ENCODE peak calls at places on chromosome 6, in four cellular contexts. N is right lobe of liver, K is tibial nerve, Y is uterus. V is an unnamed sample. For H3K36me3, the result is how much of the 10 kb centered on the place peaks cover.

GRCh38 chr6:170049641-170050491 is 241.0 kb downstream of the DLL1 start:
- DNase-seq in N (peak), K (peak), Y (peak), V (peak)

GRCh38 chr6:85113934-85114582 is 335.8 kb upstream of the NT5E start:
- DNase-seq in Y (no peak), N (no peak), K (peak), V (no peak)

GRCh38 chr6:132259070-132259469 is 142.2 kb downstream of the MOXD1 start:
- DNase-seq in Y (no peak), K (no peak), N (no peak), V (no peak)

GRCh38 chr6:67933278-67933677 is 701.8 kb upstream of the ADGRB3 start:
- DNase-seq in Y (no peak), N (no peak), K (no peak), V (no peak)

GRCh38 chr6:38212579-38212978 is 393.1 kb downstream of the ZFAND3 start:
- DNase-seq in Y (no peak), K (no peak), N (no peak), V (peak)

GRCh38 chr6:28587746-28588075 is 62.0 kb downstream of the GPX5 start:
- DNase-seq in Y (no peak), N (no peak), K (no peak), V (no peak)

GRCh38 chr6:36758516-36759176 is 61.0 kb downstream of the RAB44 start:
- DNase-seq in N (no peak), Y (no peak), K (no peak), V (no peak)

GRCh38 chr6:44649365-44650025 is 262.0 kb downstream of the CDC5L start:
- DNase-seq in K (no peak), Y (no peak), N (no peak), V (no peak)

GRCh38 chr6:3887150-3887700 is 38.1 kb downstream of the FAM50B start:
- DNase-seq in Y (no peak), N (peak), K (peak), V (no peak)

GRCh38 chr6:144655376-144655775 is 370.2 kb downstream of the UTRN start:
- DNase-seq in Y (no peak), N (no peak), K (no peak), V (no peak)

GRCh38 chr6:74282143-74282689 is 586.2 kb downstream of the CD109 start:
- DNase-seq in Y (no peak), N (peak), K (no peak), V (no peak)

GRCh38 chr6:35771343-35771627 is 5.1 kb upstream of the CLPSL2 start:
- DNase-seq in K (no peak), N (no peak), Y (no peak), V (no peak)

GRCh38 chr6:125748534-125749111 is 809 bp upstream of the HEY2 start:
- DNase-seq in N (peak), K (peak), Y (no peak), V (no peak)

GRCh38 chr6:164214066-164214465 is 799.5 kb downstream of the QKI start:
- DNase-seq in Y (no peak), N (no peak), K (no peak), V (no peak)

GRCh38 chr6:42628604-42629003 is 64.8 kb downstream of the UBR2 start:
- DNase-seq in Y (no peak), N (no peak), K (no peak), V (no peak)

GRCh38 chr6:73262701-73263569 is at the start of gene KHDC1:
- DNase-seq in K (no peak), N (peak), Y (peak), V (peak)

GRCh38 chr6:25027221-25027916 is 91.6 kb upstream of the RIPOR2 start:
- DNase-seq in K (no peak), Y (no peak), N (no peak), V (no peak)

GRCh38 chr6:136927313-136927712 is 5.2 kb downstream of the SLC35D3 start:
- DNase-seq in N (no peak), Y (no peak), K (no peak), V (no peak)

DNA sequence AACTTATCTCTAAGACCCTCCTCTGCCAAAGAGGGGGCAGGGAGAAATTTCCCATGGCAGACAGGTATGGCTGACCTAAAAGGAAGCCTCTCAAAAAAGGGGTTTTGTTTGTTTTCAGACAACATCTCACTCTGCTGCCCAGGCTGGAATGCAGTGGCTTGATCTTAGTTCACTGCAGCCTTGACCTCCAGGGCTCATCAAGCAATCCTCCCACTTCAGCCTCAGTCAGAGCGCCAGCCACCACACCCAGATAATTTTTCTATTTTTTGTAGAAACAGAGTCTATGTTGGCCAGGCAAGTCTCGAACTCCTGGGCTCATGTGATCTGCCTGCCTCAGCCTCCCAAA is 3.8 kb downstream of the EZR start:
- DNase-seq in N (no peak), Y (no peak), K (no peak), V (no peak)
- H3K36me3 ChIP-seq in N (under half), Y (under half), K (under half), V (under half)

DNA sequence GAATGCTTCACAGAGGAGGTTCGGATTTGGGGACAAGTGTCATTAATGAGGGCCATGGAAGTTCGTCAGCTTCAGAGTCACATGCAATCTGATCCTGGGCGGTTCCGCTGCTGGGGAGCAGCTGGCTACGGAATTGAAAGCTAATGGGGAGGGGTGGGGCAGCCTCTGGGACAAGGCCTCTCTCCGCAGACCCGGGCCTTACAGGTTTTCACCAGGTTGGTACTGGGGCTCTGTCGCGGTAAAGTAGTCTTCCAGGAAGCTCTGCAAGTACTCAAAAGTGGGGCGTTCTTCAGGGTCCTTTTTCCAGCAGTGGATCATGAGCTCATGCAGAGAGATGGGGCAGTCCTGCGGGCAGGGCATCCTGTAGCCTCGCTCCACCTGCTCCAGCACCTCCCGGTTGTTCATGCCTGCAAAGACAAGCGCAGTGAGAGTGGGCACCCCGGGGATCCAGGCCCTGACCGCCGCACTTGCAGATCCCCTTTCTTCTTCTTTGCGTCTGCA is 55.9 kb upstream of the TRAF3IP2 start:
- DNase-seq in K (no peak), N (peak), Y (no peak), V (no peak)
- TF ChIP-seq POLR2A in K (no peak), N (no peak), Y (no peak), V (no peak)

DNA sequence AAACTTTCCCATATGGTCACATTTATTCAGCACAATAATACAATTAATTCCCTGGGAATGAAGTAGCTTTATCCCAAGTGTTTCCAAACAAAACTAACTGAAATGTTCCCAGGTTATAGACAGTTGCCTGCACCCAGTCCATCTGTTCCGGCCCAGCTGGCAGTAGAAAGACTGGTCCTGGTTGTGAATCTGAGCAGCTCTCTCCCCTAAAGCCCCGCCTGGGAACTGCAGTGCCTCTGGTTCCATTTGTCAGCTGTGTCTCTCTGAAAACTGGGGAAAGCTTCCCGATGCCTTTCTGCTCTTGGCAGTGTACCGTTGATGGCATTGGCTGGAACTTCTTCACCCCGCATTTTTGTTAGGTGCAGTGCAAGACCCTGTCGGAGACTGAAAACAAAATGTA is 8.7 kb downstream of the MTHFD1L start:
- DNase-seq in N (no peak), Y (no peak), K (no peak), V (no peak)
- H3K36me3 ChIP-seq in N (under half), Y (under half), K (under half), V (under half)

DNA sequence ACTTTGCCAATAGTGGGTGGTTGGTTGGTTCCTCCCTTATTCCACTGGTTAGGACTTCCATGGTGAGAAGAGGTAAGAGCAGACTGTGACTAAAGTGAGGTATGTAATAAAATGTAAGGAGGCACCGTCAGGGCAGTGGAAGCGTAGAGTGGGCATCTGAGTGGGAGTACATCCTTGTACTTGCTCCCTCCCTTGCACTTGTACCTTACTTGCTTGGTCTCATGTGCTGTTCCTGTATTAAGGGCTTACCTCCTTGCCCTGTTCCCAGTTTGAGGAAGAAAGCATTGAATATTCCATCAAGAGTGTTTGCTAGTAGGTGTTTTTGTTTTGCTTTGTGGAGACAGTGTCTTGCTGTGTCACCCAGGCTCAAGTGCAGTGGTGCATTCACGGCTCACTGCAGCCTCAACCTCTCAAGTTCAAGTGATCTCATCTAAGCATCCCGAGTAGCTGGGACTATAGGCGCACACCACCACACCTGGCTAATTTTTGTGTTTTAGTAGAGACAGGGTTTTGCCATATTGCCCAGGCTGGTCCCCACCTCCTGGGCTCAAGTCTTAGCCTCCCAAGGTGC is 25.5 kb downstream of the AMD1 start:
- DNase-seq in N (no peak), Y (no peak), K (no peak), V (no peak)
- TF ChIP-seq POLR2A in N (no peak), Y (no peak), K (no peak), V (no peak)

GRCh38 chr6:108211676-108212075 is 45.9 kb downstream of the NR2E1 start:
- DNase-seq in N (no peak), K (no peak), Y (no peak), V (no peak)
- H3K36me3 ChIP-seq in N (under half), K (under half), Y (under half), V (half or more)